ENCODE peak calls at places on chromosomes 4 and X, in five cellular contexts. N is fibroblast of mammary gland, F is astrocyte of the spinal cord, W is K562, R is AG04450. O is an unnamed sample.

GRCh38 chr4:108024078-108024990 is 34.6 kb downstream of the HADH start:
- DNase-seq in N (no peak), F (no peak), W (no peak), R (no peak), O (no peak)

GRCh38 chr4:108706289-108706688 is 55.9 kb downstream of the OSTC start:
- DNase-seq in N (no peak), F (no peak), W (no peak), R (no peak), O (no peak)

GRCh38 chrX:14497184-14497666 is 32.1 kb upstream of the GLRA2 start:
- DNase-seq in N (peak; percentile 19), F (peak; percentile 12), W (no peak), R (no peak), O (no peak)

GRCh38 chrX:110442631-110443030 is 84.0 kb downstream of the RTL9 start:
- DNase-seq in N (peak; percentile 36), F (peak; percentile 28), W (peak; percentile 42), R (no peak), O (no peak)

GRCh38 chr4:181858746-181859145 is 384.5 kb upstream of the TENM3 start:
- DNase-seq in N (no peak), F (no peak), W (no peak), R (no peak), O (no peak)

GRCh38 chr4:8259743-8260430 is 9.7 kb upstream of the HTRA3 start:
- DNase-seq in N (no peak), F (no peak), W (no peak), R (no peak), O (no peak)

GRCh38 chrX:36908801-36909403 is 99.3 kb upstream of the FAM47C start:
- DNase-seq in N (peak; percentile 42), F (peak; percentile 31), W (peak; percentile 1), R (no peak), O (peak; percentile 15)

GRCh38 chr4:76930721-76931481 is 18.7 kb upstream of the SEPTIN11 start:
- DNase-seq in N (no peak), F (no peak), W (no peak), R (no peak), O (no peak)

GRCh38 chr4:59727745-59728144 is 1472.4 kb upstream of the ADGRL3 start:
- DNase-seq in N (no peak), F (no peak), W (no peak), R (no peak), O (no peak)

GRCh38 chrX:54029543-54030143 is 14.6 kb downstream of the PHF8 start:
- DNase-seq in N (no peak), F (no peak), W (no peak), R (no peak), O (no peak)

GRCh38 chr4:95637047-95637600 is 88.4 kb upstream of the UNC5C start:
- DNase-seq in N (peak; percentile 0), F (peak; percentile 42), W (no peak), R (no peak), O (no peak)

GRCh38 chr4:184317234-184317918 is 99.7 kb upstream of the ENPP6 start:
- DNase-seq in N (no peak), F (no peak), W (no peak), R (no peak), O (no peak)

GRCh38 chr4:24778427-24779225 is 16.7 kb upstream of the SOD3 start:
- DNase-seq in N (peak; percentile 99), F (peak; percentile 92), W (no peak), R (peak; percentile 94), O (peak; percentile 96)

GRCh38 chr4:72887152-72887551 is 182.4 kb downstream of the COX18 start:
- DNase-seq in N (no peak), F (no peak), W (no peak), R (no peak), O (no peak)

GRCh38 chr4:72888331-72888730 is 181.2 kb downstream of the COX18 start:
- DNase-seq in N (no peak), F (no peak), W (no peak), R (no peak), O (no peak)

DNA sequence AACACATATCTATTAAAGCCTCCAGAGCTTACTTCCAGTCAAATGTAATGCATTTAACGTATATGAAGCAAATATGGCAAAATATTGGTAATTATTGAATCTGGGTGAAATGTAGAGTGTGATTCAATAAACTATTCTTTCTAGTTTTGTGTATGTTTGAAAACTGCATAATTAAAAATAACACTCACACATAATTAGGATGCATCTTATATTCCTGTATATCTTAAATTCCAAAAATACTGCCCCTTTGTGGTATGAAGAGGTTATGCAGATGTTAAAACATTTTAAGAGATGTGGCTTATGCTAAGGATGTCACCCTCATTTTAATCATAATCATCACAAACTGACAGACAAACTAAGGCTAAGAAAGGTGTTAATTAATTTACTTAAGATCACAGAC is 182.9 kb downstream of the COX18 start:
- DNase-seq in N (peak; percentile 21), F (peak; percentile 15), W (no peak), R (no peak), O (no peak)
- TF ChIP-seq CTCF in N (peak; percentile 45), F (peak; percentile 31), W (peak; percentile 50), R (peak; percentile 42), O (peak; percentile 15)

DNA sequence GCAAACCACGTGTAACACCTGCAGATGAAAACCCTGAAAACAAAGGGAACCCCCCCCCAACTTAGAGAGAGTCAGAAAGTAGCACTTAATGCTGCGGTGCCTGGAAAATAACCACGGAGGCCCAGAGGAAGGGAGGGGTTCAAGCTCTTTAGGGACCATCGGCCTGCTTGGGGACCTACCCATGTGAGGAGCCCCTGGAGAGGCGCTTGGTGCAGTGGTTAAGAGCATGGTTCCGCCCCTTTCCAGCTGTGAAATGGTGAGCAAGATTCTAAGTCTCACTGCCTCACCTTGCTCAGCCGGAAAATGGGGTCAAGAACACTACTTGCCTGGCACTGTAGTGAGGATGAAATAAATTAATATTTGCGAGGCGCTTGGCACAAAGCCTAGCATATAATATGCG is 13.8 kb downstream of the SLC25A5 start:
- DNase-seq in N (no peak), F (no peak), W (no peak), R (no peak), O (no peak)
- H3K4me3 ChIP-seq in N (peak overlapping the region; percentile 9), F (peak overlapping the region; percentile 30), W (no peak overlapping the region), R (peak overlapping the region; percentile 48), O (peak overlapping the region; percentile 44)

GRCh38 chr4:152856960-152857359 is 77.2 kb downstream of the ARFIP1 start:
- DNase-seq in N (no peak), F (no peak), W (no peak), R (no peak), O (no peak)
- TF ChIP-seq CTCF in N (no peak), F (no peak), W (no peak), R (no peak), O (no peak)

DNA sequence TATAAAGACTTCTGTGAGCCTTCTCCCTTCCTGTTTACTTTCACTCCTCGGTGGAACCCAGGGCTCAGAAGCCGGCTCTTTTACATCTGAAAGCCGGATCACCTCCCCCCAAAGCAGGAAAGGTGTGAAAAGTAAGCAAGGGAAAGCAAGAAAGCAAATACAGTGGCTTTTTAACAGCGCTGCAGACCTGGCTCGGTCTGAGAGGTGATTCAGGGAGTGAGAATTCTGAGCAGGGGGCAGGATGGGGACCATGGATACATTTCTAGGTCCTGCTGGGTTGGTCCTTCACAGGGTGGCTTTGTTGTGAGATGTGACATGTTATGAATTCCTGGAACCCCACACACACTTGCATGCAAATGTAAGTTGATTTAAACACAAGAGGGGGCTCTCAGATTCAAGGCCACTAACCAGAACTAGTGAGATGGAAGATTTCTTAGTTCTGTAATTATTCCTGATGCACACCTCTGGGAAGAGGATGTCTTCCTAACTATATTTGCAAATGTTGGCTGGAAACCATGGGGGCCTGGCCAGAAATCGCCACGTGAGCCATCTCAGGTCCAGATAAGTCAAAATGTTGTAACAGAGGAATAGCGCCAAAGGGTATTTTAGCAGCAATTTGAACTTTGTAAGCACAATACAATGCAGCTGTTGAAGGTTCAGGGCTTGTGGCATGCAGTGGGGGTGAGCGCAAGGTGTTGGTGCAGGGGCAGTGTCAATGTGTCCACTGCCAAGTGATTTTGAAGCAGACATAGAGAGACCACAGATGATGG is 670.1 kb upstream of the LCORL start:
- DNase-seq in N (no peak), F (no peak), W (no peak), R (no peak), O (no peak)
- H3K4me3 ChIP-seq in N (no peak overlapping the region), F (no peak overlapping the region), W (no peak overlapping the region), R (no peak overlapping the region), O (no peak overlapping the region)

DNA sequence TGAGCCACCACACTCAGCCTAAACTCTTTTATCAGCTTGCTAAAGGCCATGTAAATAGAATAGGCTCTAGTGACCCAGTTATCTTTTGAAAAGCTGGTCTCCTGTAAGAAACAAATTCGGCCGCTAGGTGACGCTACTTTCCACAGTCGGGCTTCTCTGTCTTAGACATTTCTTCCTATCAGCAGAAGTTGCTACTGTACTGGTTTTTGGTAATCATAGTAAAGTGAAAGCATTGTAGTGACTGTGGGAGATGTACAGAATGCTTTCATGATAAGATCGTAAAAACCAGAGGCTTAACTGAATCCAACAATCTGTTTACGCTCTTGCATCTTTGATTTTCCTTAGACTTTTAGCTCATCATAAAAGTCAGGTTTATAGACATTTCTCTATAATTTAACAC is 82.6 kb downstream of the GK start:
- DNase-seq in N (peak; percentile 62), F (peak; percentile 55), W (peak; percentile 76), R (peak; percentile 2), O (peak; percentile 67)
- TF ChIP-seq CTCF in N (peak; percentile 83), F (peak; percentile 67), W (peak; percentile 86), R (peak; percentile 69), O (peak; percentile 59)

DNA sequence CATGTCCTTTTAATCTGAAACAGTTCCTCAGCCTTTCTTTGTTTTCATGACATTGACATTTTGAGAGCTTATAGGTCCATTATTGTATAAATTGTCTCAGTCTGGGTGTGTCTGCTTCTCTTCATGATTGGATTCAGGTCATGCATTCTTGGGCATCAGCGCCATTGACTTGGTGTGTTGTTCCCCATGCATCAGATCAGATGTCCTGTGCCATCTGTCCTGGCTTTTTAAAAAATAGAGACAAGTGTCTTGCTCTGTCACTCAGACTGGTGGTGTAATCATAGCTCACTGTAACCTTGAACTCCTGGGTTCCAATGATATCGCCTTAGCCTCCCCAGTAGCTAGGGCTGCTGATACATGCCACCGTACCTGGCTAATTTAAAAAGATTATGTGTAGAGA is 55.7 kb downstream of the TBC1D14 start:
- DNase-seq in N (no peak), F (no peak), W (no peak), R (no peak), O (no peak)
- H3K4me3 ChIP-seq in N (no peak overlapping the region), F (no peak overlapping the region), W (no peak overlapping the region), R (no peak overlapping the region), O (no peak overlapping the region)

DNA sequence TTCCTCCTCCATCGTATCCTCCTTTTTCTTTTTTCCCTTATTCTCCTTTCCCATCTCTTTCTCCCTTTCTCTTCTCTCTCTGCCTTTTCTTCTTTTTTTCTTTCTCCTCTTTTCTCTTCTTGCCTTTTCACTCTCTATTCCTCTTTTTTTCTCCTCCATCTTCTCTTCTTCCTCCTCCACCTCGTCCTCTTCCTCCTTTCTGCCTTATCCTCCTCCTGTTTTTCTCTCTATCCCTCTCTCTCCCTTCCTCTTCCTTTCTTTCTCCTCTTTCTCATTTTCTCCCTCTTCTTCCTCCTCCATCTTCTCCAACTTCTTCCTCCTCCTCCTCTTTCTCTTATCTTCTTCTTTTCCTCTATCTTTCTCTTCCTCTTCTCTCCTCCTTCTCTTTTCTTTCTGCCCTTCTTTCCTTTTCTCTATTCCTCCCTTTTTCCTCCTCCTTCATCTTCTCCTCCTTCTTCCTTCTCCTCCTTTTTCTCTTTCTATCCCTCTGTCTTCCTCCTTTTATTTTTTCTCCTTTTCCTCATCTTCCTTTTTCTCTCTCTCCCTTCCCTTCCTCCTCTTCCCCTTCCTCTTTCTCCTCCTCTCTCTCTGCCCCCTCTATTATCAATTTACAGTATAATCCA is 269.1 kb downstream of the DHRSX start:
- DNase-seq in N (no peak), F (no peak), W (no peak), R (no peak), O (no peak)
- TF ChIP-seq CTCF in N (no peak), F (no peak), W (no peak), R (no peak), O (no peak)

O was measured in foreskin fibroblast.